ENCODE peak calls at places on chromosomes 4 and X, in six cellular contexts. M, B, G, S, F and Y are unnamed samples.

GRCh38 chr4:177313263-177313662 is 3.6 kb downstream of the NEIL3 start:
- DNase-seq in B (peak), F (no peak), S (no peak), G (no peak), M (no peak), Y (no peak)

GRCh38 chr4:30256105-30256828 is 463.9 kb upstream of the PCDH7 start:
- DNase-seq in F (no peak), S (no peak), M (no peak), G (no peak), B (no peak), Y (no peak)

GRCh38 chr4:109721033-109721432 is 8.8 kb downstream of the PLA2G12A start:
- DNase-seq in S (no peak), F (no peak), M (no peak), G (no peak), B (peak), Y (no peak)

GRCh38 chrX:151902813-151903591 is 9.7 kb upstream of the MAGEA4 start:
- DNase-seq in F (peak), S (peak), G (no peak), B (peak), M (no peak), Y (no peak)

GRCh38 chr4:7980036-7980435 is 40.4 kb upstream of the AFAP1 start:
- DNase-seq in G (no peak), S (no peak), B (no peak), F (no peak), M (no peak), Y (no peak)

GRCh38 chrX:125678258-125678657 is 358.6 kb downstream of the TEX13C start:
- DNase-seq in M (no peak), B (no peak), G (no peak), F (no peak), S (no peak), Y (no peak)

GRCh38 chr4:7726665-7727413 is 212.8 kb downstream of the AFAP1 start:
- DNase-seq in S (no peak), F (peak), G (no peak), M (no peak), B (no peak), Y (no peak)

GRCh38 chr4:148653681-148654080 is 211.5 kb upstream of the NR3C2 start:
- DNase-seq in S (no peak), F (no peak), G (no peak), B (no peak), M (no peak), Y (no peak)

GRCh38 chrX:46184749-46185148 is 360.5 kb downstream of the ZNF674 start:
- DNase-seq in S (no peak), F (no peak), B (no peak), M (no peak), G (no peak), Y (no peak)

GRCh38 chr4:107966903-107967302 is 22.8 kb upstream of the HADH start:
- DNase-seq in S (no peak), F (no peak), B (no peak), G (no peak), M (no peak), Y (no peak)

GRCh38 chr4:151226004-151226932 is 50.7 kb upstream of the PRSS48 start:
- DNase-seq in M (no peak), F (no peak), B (peak), S (no peak), G (no peak), Y (no peak)

GRCh38 chr4:8759987-8760386 is 111.7 kb downstream of the HMX1 start:
- DNase-seq in S (no peak), F (no peak), M (peak), B (no peak), G (no peak), Y (no peak)

GRCh38 chrX:103183912-103184311 is 31.0 kb upstream of the BEX4 start:
- DNase-seq in B (no peak), S (no peak), M (no peak), G (no peak), F (no peak), Y (no peak)

GRCh38 chr4:74178798-74179197 is 20.9 kb downstream of the MTHFD2L start:
- DNase-seq in F (no peak), M (no peak), G (no peak), B (no peak), S (no peak), Y (no peak)

GRCh38 chr4:126202226-126202625 is 887.5 kb downstream of the FAT4 start:
- DNase-seq in M (no peak), S (no peak), G (no peak), B (no peak), F (no peak), Y (no peak)

GRCh38 chr4:62816566-62816965 is 1592.7 kb downstream of the TECRL start:
- DNase-seq in F (peak), M (no peak), S (no peak), B (no peak), G (no peak), Y (no peak)

GRCh38 chr4:66681962-66682361 is 863.3 kb downstream of the CENPC start:
- DNase-seq in G (no peak), M (no peak), S (no peak), F (no peak), B (no peak), Y (no peak)

GRCh38 chr4:133524369-133524768 is 375.3 kb downstream of the PCDH10 start:
- DNase-seq in F (no peak), G (no peak), B (no peak), S (no peak), M (no peak), Y (no peak)

GRCh38 chr4:157792716-157793115 is 380.1 kb downstream of the GASK1B start:
- DNase-seq in G (no peak), S (no peak), F (no peak), M (no peak), B (no peak), Y (no peak)

GRCh38 chrX:23784487-23785301 is 1.7 kb downstream of the SAT1 start:
- DNase-seq in F (no peak), G (no peak), M (no peak), B (peak), S (no peak), Y (no peak)

GRCh38 chrX:150772150-150772970 is 79.2 kb downstream of the MTMR1 start:
- DNase-seq in M (peak), G (peak), B (peak), F (peak), S (peak), Y (peak)

GRCh38 chr4:164955107-164955805 is 22.2 kb downstream of the TRIM61 start:
- DNase-seq in F (no peak), S (no peak), G (no peak), M (no peak), B (no peak), Y (no peak)

GRCh38 chr4:102612824-102613366 is 111.7 kb downstream of the NFKB1 start:
- DNase-seq in B (no peak), M (no peak), G (no peak), F (no peak), S (no peak), Y (no peak)

GRCh38 chrX:30302957-30303356 is 6.2 kb downstream of the NR0B1 start:
- DNase-seq in S (no peak), F (peak), G (no peak), B (peak), M (peak), Y (no peak)

GRCh38 chr4:54127660-54128059 is 27.7 kb downstream of the GSX2 start:
- DNase-seq in M (no peak), S (no peak), F (no peak), G (no peak), B (no peak), Y (no peak)

GRCh38 chr4:64713256-64713840 is 304.1 kb upstream of the TECRL start:
- DNase-seq in S (no peak), F (no peak), G (no peak), M (no peak), B (peak), Y (no peak)

GRCh38 chr4:148770848-148771247 is 328.6 kb upstream of the NR3C2 start:
- DNase-seq in M (no peak), S (no peak), B (no peak), F (no peak), G (no peak), Y (no peak)

GRCh38 chr4:145132521-145133098 is 34.5 kb downstream of the ABCE1 start:
- DNase-seq in S (no peak), M (no peak), B (peak), F (no peak), G (no peak), Y (no peak)

GRCh38 chrX:24676403-24677024 is 17.2 kb upstream of the POLA1 start:
- DNase-seq in G (no peak), S (no peak), M (no peak), F (no peak), B (peak), Y (no peak)

DNA sequence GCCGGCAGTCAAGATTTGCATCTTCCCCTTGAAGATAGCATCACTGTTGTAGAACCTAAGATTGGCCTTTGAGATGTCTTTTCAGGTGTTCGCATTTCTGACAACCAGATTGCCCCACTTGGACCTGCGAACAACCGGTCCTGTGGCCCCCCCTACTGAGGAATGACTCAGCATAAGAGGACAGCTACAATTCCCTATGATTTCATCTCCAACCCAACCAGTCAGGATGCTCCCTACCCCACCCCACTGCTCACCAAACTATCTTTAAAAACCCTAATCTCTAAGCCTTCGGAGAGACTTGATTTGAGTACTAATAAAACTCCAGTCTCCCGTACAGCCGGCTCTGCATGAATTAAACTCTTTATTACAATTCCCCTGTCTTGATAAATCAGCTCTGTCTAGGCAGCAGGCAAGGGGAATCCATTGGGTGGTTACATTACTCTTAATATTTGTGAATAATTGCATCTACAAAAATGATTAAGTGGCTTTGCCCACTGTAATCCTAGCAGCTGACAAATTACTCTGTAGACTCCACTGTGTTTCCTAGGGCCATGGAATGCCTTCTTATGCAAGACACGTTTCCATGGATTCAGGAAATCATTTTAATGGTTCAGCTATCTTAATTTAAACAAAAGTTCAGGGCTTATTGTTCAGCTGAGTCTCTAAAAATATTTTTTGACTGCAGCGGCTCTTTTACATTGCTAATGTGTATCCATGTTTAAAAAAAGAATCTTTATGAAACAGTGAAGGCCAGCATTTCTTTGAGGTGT is 95.3 kb downstream of the GPR143 start:
- DNase-seq in B (peak), F (no peak), S (no peak), M (no peak), G (no peak), Y (no peak)
- H3K4me3 ChIP-seq in B (no peak), F (no peak), S (no peak), M (no peak), G (no peak), Y (no peak)

DNA sequence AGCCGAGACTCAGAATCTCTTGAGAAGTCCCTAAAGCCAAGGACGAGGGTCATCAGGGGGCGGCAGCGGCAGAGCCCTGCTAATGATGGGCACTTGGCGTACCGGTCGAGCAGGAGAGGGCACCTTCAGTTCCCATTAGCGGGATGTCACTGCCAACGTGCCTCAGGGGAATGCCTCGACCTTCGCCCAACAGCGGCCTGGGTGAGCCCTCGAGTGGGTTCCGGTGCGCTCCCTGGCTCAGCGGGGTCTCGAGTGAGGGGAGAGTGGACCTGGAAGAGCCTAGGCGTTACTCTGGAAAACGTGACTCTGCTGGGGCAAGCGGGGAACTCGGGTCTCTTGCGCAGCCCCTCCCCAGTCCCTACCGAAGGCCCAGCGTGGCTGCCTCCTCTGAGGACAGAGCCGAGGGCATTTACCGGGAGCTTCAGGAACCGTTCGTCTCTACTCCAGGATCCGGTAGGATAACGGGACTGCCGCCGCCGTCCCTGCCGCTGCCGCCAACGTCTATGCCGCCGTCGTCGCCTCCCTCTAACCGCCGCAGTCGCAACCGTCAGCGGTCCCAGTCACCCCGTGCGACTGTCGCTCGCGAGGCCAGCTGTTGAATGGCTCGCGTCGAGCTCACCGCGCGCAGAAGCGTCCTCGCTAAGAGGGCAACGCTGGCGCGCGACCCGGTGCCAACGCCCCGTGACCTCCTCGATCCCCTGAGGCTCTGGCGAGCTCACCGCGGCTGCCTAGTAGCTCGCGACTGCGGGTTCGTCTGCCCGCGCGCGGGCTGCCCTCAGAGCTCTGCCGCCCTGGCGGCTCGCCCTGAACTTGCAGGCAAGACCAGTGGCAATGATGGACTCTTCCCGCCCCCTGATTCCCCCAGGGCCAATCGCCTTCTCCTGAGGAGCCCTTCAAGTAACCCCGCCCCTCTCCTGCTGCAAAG is 37.1 kb downstream of the PGRMC1 start:
- DNase-seq in M (no peak), B (peak), F (peak), G (peak), S (peak), Y (no peak)
- H3K4me3 ChIP-seq in M (no peak), B (no peak), F (peak), G (no peak), S (no peak), Y (no peak)

DNA sequence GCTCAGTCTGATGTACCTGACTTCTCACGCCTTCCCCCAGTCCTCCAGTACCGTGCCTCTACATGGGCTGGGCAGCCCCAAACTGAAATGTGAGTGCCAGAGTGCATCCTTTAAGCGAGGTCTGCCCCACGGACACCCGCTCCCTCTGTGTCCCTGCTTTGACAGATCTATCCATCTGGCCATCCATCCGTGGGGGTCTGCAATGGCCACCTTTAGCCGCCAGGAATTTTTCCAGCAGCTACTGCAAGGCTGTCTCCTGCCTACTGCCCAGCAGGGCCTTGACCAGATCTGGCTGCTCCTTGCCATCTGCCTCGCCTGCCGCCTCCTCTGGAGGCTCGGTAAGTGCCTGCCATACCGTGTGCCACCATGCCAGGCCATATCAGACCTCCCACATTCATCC is 827 bp downstream of the PORCN start:
- DNase-seq in B (no peak), G (no peak), M (no peak), S (no peak), F (no peak), Y (no peak)
- H3K4me3 ChIP-seq in B (peak), G (peak), M (peak), S (no peak), F (peak), Y (no peak)

DNA sequence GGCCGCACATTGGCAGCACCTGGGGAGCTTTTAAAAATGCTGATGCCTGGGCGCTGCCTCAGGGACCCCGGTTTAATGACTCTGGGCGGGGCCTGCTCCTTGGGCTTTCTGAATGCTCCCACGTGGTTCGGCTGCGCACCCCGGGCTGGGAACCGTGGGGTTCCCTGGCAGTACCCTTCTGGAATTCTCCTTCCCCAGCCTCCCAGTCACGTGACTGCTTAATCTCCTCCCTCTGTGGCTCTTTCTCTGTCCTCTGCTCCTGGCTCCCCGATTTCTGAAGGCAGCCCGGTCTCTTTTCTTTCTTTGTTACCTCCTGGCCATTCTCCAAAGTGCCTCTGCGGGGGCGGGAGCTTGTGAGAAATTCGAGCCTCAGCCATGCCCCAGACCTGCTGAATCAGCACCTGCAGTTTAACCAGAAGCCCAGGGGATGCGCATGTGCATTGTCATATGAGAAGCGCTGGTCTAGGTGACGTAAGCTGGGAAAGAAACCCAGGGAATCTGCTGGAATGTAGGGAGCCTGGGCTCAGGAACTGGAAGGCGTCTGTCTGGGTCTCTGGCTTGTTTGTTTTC is 16.6 kb downstream of the CLCN4 start:
- DNase-seq in F (peak), B (peak), M (no peak), S (no peak), G (peak), Y (no peak)
- H3K4me3 ChIP-seq in F (peak), B (no peak), M (no peak), S (no peak), G (no peak), Y (no peak)

DNA sequence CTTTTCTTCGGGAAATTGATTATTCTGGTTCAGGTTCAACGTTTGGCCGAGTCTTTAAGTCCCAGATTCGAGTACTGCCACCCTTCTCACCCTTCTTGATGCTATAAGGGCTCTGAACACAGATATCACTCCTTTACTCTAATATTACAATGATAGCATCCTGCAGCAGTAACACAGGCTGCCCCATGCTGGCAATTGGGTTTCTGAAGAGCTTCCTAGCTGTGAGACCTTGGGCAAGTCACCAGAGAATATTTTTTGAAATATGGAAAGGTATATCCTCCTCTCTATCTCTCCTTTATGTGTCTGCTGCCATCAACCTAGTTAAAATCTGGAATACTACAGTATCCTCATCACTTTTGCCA is 297 bp upstream of the MTMR8 start:
- DNase-seq in F (no peak), B (no peak), G (no peak), S (no peak), M (no peak), Y (no peak)
- H3K4me3 ChIP-seq in F (peak), B (no peak), G (peak), S (no peak), M (peak), Y (peak)

GRCh38 chr4:37389967-37390580 is 145.5 kb downstream of the NWD2 start:
- DNase-seq in M (peak), B (peak), G (peak), F (no peak), S (peak), Y (no peak)
- H3K4me3 ChIP-seq in M (no peak), B (no peak), G (no peak), F (no peak), S (no peak), Y (no peak)

GRCh38 chr4:140096483-140096861 is 57.5 kb downstream of the MAML3 start:
- DNase-seq in M (no peak), F (no peak), B (no peak), S (no peak), G (no peak), Y (no peak)

GRCh38 chr4:140099993-140100392 is 54.0 kb downstream of the MAML3 start:
- DNase-seq in S (peak), B (no peak), F (peak), M (peak), G (no peak), Y (peak)

GRCh38 chr4:140097572-140097971 is 56.4 kb downstream of the MAML3 start:
- DNase-seq in S (no peak), F (no peak), B (no peak), G (no peak), M (no peak), Y (no peak)

GRCh38 chr4:140096921-140097320 is 57.1 kb downstream of the MAML3 start:
- DNase-seq in S (no peak), F (no peak), M (no peak), B (peak), G (no peak), Y (no peak)

GRCh38 chr4:140098481-140099132 is 55.4 kb downstream of the MAML3 start:
- DNase-seq in G (no peak), B (peak), S (no peak), M (no peak), F (no peak), Y (no peak)
- H3K4me3 ChIP-seq in G (no peak), B (peak), S (no peak), M (no peak), F (peak), Y (no peak)

DNA sequence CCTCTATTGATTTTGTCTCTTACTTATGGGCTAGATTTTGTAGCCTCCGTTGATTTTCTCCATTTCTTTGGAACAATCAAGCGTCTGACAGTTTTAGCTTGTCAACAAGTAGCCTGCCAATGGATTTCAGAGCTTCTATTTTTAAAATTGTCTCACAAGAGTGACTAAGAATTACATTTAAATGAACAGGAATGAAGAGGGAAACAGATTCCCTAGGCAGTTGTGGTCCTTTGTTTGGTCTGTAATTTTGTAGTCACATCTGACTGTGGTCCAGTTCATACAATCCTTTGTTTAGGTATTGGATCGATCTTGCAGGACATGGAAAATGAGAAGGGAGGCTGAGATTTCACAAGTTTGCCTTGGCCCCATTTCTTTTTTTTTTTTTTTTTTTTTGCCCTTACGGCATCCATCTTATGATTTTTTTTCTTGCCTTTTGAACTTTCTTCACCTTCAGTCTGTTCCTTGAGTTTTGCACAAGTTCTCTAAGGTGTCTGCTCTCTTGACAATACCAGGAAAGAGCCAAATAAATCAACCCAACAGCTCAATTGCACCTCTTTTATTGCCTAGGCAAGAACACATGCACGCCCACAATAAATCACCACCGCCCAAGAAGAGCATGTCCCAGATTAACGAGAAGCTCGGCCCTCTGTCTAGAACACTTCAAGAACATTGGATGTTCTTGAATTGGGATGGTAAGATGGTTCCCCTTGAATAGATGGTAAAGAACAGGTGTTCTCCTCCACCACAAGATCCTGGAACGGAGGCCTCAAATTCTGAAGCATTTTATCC is 86.4 kb upstream of the EGFL6 start:
- DNase-seq in B (no peak), S (peak), G (no peak), M (no peak), F (no peak), Y (no peak)
- H3K4me3 ChIP-seq in B (no peak), S (no peak), G (no peak), M (no peak), F (no peak), Y (no peak)